ENCODE peak calls at places on chromosomes 2 and 18, in five cellular contexts. B, G, K, M and W are unnamed samples.
A peak's percentile ranks its signal among the peaks of the same experiment; 100 is the strongest.

GRCh38 chr2:16063955-16064633 is 123.7 kb downstream of the MYCN start:
- DNase-seq in B (no peak), G (no peak), K (no peak), M (no peak), W (no peak)

GRCh38 chr2:37819228-37819627 is 105.9 kb upstream of the RMDN2 start:
- DNase-seq in B (no peak), G (no peak), K (no peak), M (no peak), W (no peak)

GRCh38 chr18:48948112-48949050 is 2.4 kb downstream of the SMAD7 start:
- DNase-seq in B (peak; percentile 60), G (peak; percentile 37), K (peak; percentile 88), M (peak; percentile 94), W (peak; percentile 86)

GRCh38 chr2:186882511-186883071 is 33.6 kb upstream of the ZSWIM2 start:
- DNase-seq in B (no peak), G (no peak), K (peak; percentile 19), M (no peak), W (no peak)

GRCh38 chr2:64288321-64288931 is 144.2 kb upstream of the PELI1 start:
- DNase-seq in B (no peak), G (no peak), K (no peak), M (no peak), W (no peak)

GRCh38 chr18:24567199-24567598 is 106.8 kb downstream of the HRH4 start:
- DNase-seq in B (no peak), G (no peak), K (no peak), M (no peak), W (no peak)

GRCh38 chr2:171819453-171819852 is 74.6 kb downstream of the SLC25A12 start:
- DNase-seq in B (no peak), G (no peak), K (no peak), M (no peak), W (no peak)

GRCh38 chr2:200525066-200525465 is 941 bp upstream of the SGO2 start:
- DNase-seq in B (no peak), G (no peak), K (no peak), M (no peak), W (no peak)

GRCh38 chr18:43662657-43663056 is 385.4 kb upstream of the SYT4 start:
- DNase-seq in B (no peak), G (no peak), K (no peak), M (no peak), W (no peak)

GRCh38 chr2:84881581-84882414 is 914 bp upstream of the TRABD2A start:
- DNase-seq in B (peak; percentile 80), G (peak; percentile 84), K (peak; percentile 90), M (peak; percentile 73), W (peak; percentile 95)

GRCh38 chr2:206045251-206045650 is 40.7 kb downstream of the INO80D start:
- DNase-seq in B (no peak), G (no peak), K (no peak), M (no peak), W (no peak)

GRCh38 chr18:22998336-22998735 is 65.2 kb downstream of the RBBP8 start:
- DNase-seq in B (no peak), G (no peak), K (peak; percentile 3), M (no peak), W (no peak)

GRCh38 chr2:162318280-162319222 is at the start of gene IFIH1:
- DNase-seq in B (peak; percentile 86), G (peak; percentile 73), K (peak; percentile 78), M (peak; percentile 91), W (peak; percentile 89)

GRCh38 chr2:162317910-162318279 is 589 bp downstream of the IFIH1 start:
- DNase-seq in B (peak; percentile 33), G (peak; percentile 57), K (no peak), M (no peak), W (peak; percentile 84)

GRCh38 chr2:162317058-162317742 is 1.3 kb downstream of the IFIH1 start:
- DNase-seq in B (no peak), G (no peak), K (no peak), M (no peak), W (no peak)

GRCh38 chr2:162312853-162313252 is 5.6 kb downstream of the IFIH1 start:
- DNase-seq in B (no peak), G (no peak), K (no peak), M (no peak), W (no peak)

GRCh38 chr2:162316590-162316989 is 1.9 kb downstream of the IFIH1 start:
- DNase-seq in B (no peak), G (no peak), K (no peak), M (no peak), W (no peak)
- H3K9ac ChIP-seq in B (peak overlapping the region; percentile 75), G (no peak overlapping the region), K (no peak overlapping the region), M (no peak overlapping the region), W (no peak overlapping the region)

GRCh38 chr2:96917008-96917575 is 47.2 kb upstream of the SEMA4C start:
- DNase-seq in B (no peak), G (no peak), K (no peak), M (no peak), W (no peak)

GRCh38 chr2:96918754-96919550 is 49.1 kb upstream of the SEMA4C start:
- DNase-seq in B (no peak), G (no peak), K (no peak), M (no peak), W (no peak)

GRCh38 chr2:96918092-96918753 is 48.3 kb upstream of the SEMA4C start:
- DNase-seq in B (no peak), G (no peak), K (no peak), M (no peak), W (no peak)

GRCh38 chr2:96914332-96914731 is 44.5 kb upstream of the SEMA4C start:
- DNase-seq in B (no peak), G (no peak), K (no peak), M (no peak), W (no peak)

GRCh38 chr2:96916156-96917007 is 46.5 kb upstream of the SEMA4C start:
- DNase-seq in B (no peak), G (peak; percentile 50), K (no peak), M (no peak), W (no peak)
- TF ChIP-seq CTCF in B (no peak), G (peak; percentile 31), K (no peak), M (peak; percentile 9), W (peak; percentile 47)

GRCh38 chr2:112724611-112725525 is 4.0 kb downstream of the NT5DC4 start:
- DNase-seq in B (peak; percentile 27), G (peak; percentile 65), K (peak; percentile 47), M (peak; percentile 47), W (peak; percentile 83)
- H3K9ac ChIP-seq in B (no peak overlapping the region), G (no peak overlapping the region), K (no peak overlapping the region), M (peak overlapping the region; percentile 22), W (no peak overlapping the region)

DNA sequence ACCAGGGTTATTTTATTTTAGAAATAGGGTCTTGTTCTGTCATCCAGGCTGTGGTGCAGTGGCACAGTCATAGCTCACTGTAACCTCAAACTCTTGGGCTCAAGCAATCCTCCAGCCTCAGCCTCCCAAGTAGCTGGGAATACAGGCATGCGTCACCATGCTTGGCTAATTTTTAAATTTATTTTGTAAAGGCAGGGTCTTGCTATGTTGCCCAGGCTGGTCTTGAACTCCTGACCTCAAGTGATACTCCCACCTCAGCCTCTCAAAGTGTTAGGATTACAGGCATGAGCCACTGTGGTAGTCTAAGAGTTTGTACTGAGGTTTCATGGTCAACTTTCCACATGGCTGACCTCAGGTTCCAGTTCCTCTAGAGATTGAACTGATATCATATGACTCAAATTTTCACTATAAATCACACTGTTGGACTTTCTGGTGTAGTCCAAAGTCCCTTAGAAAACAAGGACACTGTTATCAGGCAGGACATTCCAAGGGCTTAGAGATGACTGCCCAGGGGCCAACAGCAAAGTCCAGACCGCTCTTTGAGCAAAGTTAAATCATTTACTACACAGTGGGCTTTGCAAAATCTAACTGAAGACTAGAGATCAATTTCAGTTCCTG is 82.0 kb upstream of the MEX3C start:
- DNase-seq in B (no peak), G (no peak), K (no peak), M (peak; percentile 86), W (no peak)
- TF ChIP-seq CTCF in B (no peak), G (no peak), K (no peak), M (no peak), W (no peak)